ENCODE peak calls at places on chromosomes 13 and 19, in four cellular contexts. One of them, this sample, is unnamed.
A peak's percentile ranks its signal among the peaks of the same experiment; 100 is the strongest.

GRCh38 chr13:105937451-105937850 is 598.0 kb downstream of the EFNB2 start:
- DNase-seq in activated T-cell treated with anti-CD3 and anti-CD28 coated beads for 24 hours: no peak
- DNase-seq in smooth muscle cell of the brain vasculature: no peak
- DNase-seq in fibroblast of lung: no peak
- DNase-seq in this sample: no peak

GRCh38 chr13:94987869-94988268 is 275.5 kb upstream of the SOX21 start:
- DNase-seq in activated T-cell treated with anti-CD3 and anti-CD28 coated beads for 24 hours: no peak
- DNase-seq in smooth muscle cell of the brain vasculature: no peak
- DNase-seq in fibroblast of lung: no peak
- DNase-seq in this sample: no peak

GRCh38 chr13:65926750-65927171 is 1303.4 kb downstream of the PCDH9 start:
- DNase-seq in activated T-cell treated with anti-CD3 and anti-CD28 coated beads for 24 hours: no peak
- DNase-seq in smooth muscle cell of the brain vasculature: no peak
- DNase-seq in fibroblast of lung: no peak
- DNase-seq in this sample: peak; percentile 12

GRCh38 chr13:90838561-90838960 is 508.9 kb upstream of the MIR17HG start:
- DNase-seq in activated T-cell treated with anti-CD3 and anti-CD28 coated beads for 24 hours: no peak
- DNase-seq in smooth muscle cell of the brain vasculature: no peak
- DNase-seq in fibroblast of lung: no peak
- DNase-seq in this sample: no peak

GRCh38 chr19:47633996-47634395 is 25.1 kb downstream of the BICRA start:
- DNase-seq in activated T-cell treated with anti-CD3 and anti-CD28 coated beads for 24 hours: no peak
- DNase-seq in smooth muscle cell of the brain vasculature: no peak
- DNase-seq in fibroblast of lung: no peak
- DNase-seq in this sample: no peak

GRCh38 chr13:20525601-20526544 is at the start of gene CRYL1:
- DNase-seq in activated T-cell treated with anti-CD3 and anti-CD28 coated beads for 24 hours: peak; percentile 64
- DNase-seq in smooth muscle cell of the brain vasculature: no peak
- DNase-seq in fibroblast of lung: peak; percentile 52
- DNase-seq in this sample: peak; percentile 59

GRCh38 chr13:69291292-69291906 is 816.2 kb upstream of the ATXN8OS start:
- DNase-seq in activated T-cell treated with anti-CD3 and anti-CD28 coated beads for 24 hours: no peak
- DNase-seq in smooth muscle cell of the brain vasculature: no peak
- DNase-seq in fibroblast of lung: no peak
- DNase-seq in this sample: no peak

GRCh38 chr19:7627166-7627565 is 2.2 kb downstream of the XAB2 start:
- DNase-seq in activated T-cell treated with anti-CD3 and anti-CD28 coated beads for 24 hours: no peak
- DNase-seq in smooth muscle cell of the brain vasculature: no peak
- DNase-seq in fibroblast of lung: no peak
- DNase-seq in this sample: no peak

GRCh38 chr19:29630661-29631060 is 24.6 kb downstream of the POP4 start:
- DNase-seq in activated T-cell treated with anti-CD3 and anti-CD28 coated beads for 24 hours: no peak
- DNase-seq in smooth muscle cell of the brain vasculature: no peak
- DNase-seq in fibroblast of lung: no peak
- DNase-seq in this sample: no peak

GRCh38 chr19:5891938-5892771 is 11.4 kb downstream of the NDUFA11 start:
- DNase-seq in activated T-cell treated with anti-CD3 and anti-CD28 coated beads for 24 hours: no peak
- DNase-seq in smooth muscle cell of the brain vasculature: no peak
- DNase-seq in fibroblast of lung: peak; percentile 41
- DNase-seq in this sample: no peak

GRCh38 chr13:22757530-22758120 is 423.2 kb upstream of the SGCG start:
- DNase-seq in activated T-cell treated with anti-CD3 and anti-CD28 coated beads for 24 hours: no peak
- DNase-seq in smooth muscle cell of the brain vasculature: no peak
- DNase-seq in fibroblast of lung: peak; percentile 56
- DNase-seq in this sample: no peak

GRCh38 chr13:37869506-37869755 is 141 bp downstream of the TRPC4 start:
- DNase-seq in activated T-cell treated with anti-CD3 and anti-CD28 coated beads for 24 hours: no peak
- DNase-seq in smooth muscle cell of the brain vasculature: no peak
- DNase-seq in fibroblast of lung: no peak
- DNase-seq in this sample: no peak

GRCh38 chr13:74134777-74135305 is 637 bp upstream of the KLF12 start:
- DNase-seq in activated T-cell treated with anti-CD3 and anti-CD28 coated beads for 24 hours: peak; percentile 63
- DNase-seq in smooth muscle cell of the brain vasculature: no peak
- DNase-seq in fibroblast of lung: no peak
- DNase-seq in this sample: no peak

GRCh38 chr19:33674575-33675367 is 53.0 kb downstream of the CHST8 start:
- DNase-seq in activated T-cell treated with anti-CD3 and anti-CD28 coated beads for 24 hours: no peak
- DNase-seq in smooth muscle cell of the brain vasculature: no peak
- DNase-seq in fibroblast of lung: no peak
- DNase-seq in this sample: no peak

GRCh38 chr13:89650226-89650625 is 1697.3 kb upstream of the MIR17HG start:
- DNase-seq in activated T-cell treated with anti-CD3 and anti-CD28 coated beads for 24 hours: no peak
- DNase-seq in smooth muscle cell of the brain vasculature: no peak
- DNase-seq in fibroblast of lung: no peak
- DNase-seq in this sample: no peak

GRCh38 chr19:35090160-35090794 is 25.3 kb upstream of the FXYD3 start:
- DNase-seq in activated T-cell treated with anti-CD3 and anti-CD28 coated beads for 24 hours: peak; percentile 26
- DNase-seq in smooth muscle cell of the brain vasculature: no peak
- DNase-seq in fibroblast of lung: peak; percentile 69
- DNase-seq in this sample: no peak

GRCh38 chr19:1087813-1088418 is 7.3 kb downstream of the POLR2E start:
- DNase-seq in activated T-cell treated with anti-CD3 and anti-CD28 coated beads for 24 hours: no peak
- DNase-seq in smooth muscle cell of the brain vasculature: no peak
- DNase-seq in fibroblast of lung: no peak
- DNase-seq in this sample: no peak

GRCh38 chr19:55622242-55622969 is 2.0 kb downstream of the ZNF784 start:
- DNase-seq in activated T-cell treated with anti-CD3 and anti-CD28 coated beads for 24 hours: no peak
- DNase-seq in smooth muscle cell of the brain vasculature: no peak
- DNase-seq in fibroblast of lung: no peak
- DNase-seq in this sample: no peak

GRCh38 chr13:106534844-106535551 is 464 bp downstream of the EFNB2 start:
- DNase-seq in activated T-cell treated with anti-CD3 and anti-CD28 coated beads for 24 hours: no peak
- DNase-seq in smooth muscle cell of the brain vasculature: no peak
- DNase-seq in fibroblast of lung: peak; percentile 42
- DNase-seq in this sample: no peak

GRCh38 chr13:97224544-97225324 is 2.6 kb downstream of the MBNL2 start:
- DNase-seq in activated T-cell treated with anti-CD3 and anti-CD28 coated beads for 24 hours: no peak
- DNase-seq in smooth muscle cell of the brain vasculature: no peak
- DNase-seq in fibroblast of lung: peak; percentile 64
- DNase-seq in this sample: no peak

GRCh38 chr19:29531458-29532025 is 5.7 kb downstream of the VSTM2B start:
- DNase-seq in activated T-cell treated with anti-CD3 and anti-CD28 coated beads for 24 hours: no peak
- DNase-seq in smooth muscle cell of the brain vasculature: no peak
- DNase-seq in fibroblast of lung: no peak
- DNase-seq in this sample: no peak

GRCh38 chr19:6489278-6490061 is 7.9 kb upstream of the DENND1C start:
- DNase-seq in activated T-cell treated with anti-CD3 and anti-CD28 coated beads for 24 hours: no peak
- DNase-seq in smooth muscle cell of the brain vasculature: no peak
- DNase-seq in fibroblast of lung: no peak
- DNase-seq in this sample: no peak

GRCh38 chr13:23671902-23672301 is 101.7 kb downstream of the TNFRSF19 start:
- DNase-seq in activated T-cell treated with anti-CD3 and anti-CD28 coated beads for 24 hours: no peak
- DNase-seq in smooth muscle cell of the brain vasculature: no peak
- DNase-seq in fibroblast of lung: peak; percentile 93
- DNase-seq in this sample: no peak

GRCh38 chr13:99356216-99357089 is 49.3 kb upstream of the GPR183 start:
- DNase-seq in activated T-cell treated with anti-CD3 and anti-CD28 coated beads for 24 hours: no peak
- DNase-seq in smooth muscle cell of the brain vasculature: peak; percentile 77
- DNase-seq in fibroblast of lung: peak; percentile 87
- DNase-seq in this sample: no peak

GRCh38 chr13:106566682-106567420 is 1.1 kb downstream of the ARGLU1 start:
- DNase-seq in activated T-cell treated with anti-CD3 and anti-CD28 coated beads for 24 hours: peak; percentile 20
- DNase-seq in smooth muscle cell of the brain vasculature: no peak
- DNase-seq in fibroblast of lung: peak; percentile 64
- DNase-seq in this sample: no peak

GRCh38 chr13:31168736-31169135 is 7.0 kb upstream of the HSPH1 start:
- DNase-seq in activated T-cell treated with anti-CD3 and anti-CD28 coated beads for 24 hours: no peak
- DNase-seq in smooth muscle cell of the brain vasculature: no peak
- DNase-seq in fibroblast of lung: no peak
- DNase-seq in this sample: no peak

GRCh38 chr19:35039881-35040456 is 1.6 kb upstream of the HPN start:
- DNase-seq in activated T-cell treated with anti-CD3 and anti-CD28 coated beads for 24 hours: no peak
- DNase-seq in smooth muscle cell of the brain vasculature: no peak
- DNase-seq in fibroblast of lung: no peak
- DNase-seq in this sample: no peak

GRCh38 chr19:53927745-53928144 is 18.7 kb downstream of the CACNG7 start:
- DNase-seq in activated T-cell treated with anti-CD3 and anti-CD28 coated beads for 24 hours: no peak
- DNase-seq in smooth muscle cell of the brain vasculature: peak; percentile 26
- DNase-seq in fibroblast of lung: peak; percentile 62
- DNase-seq in this sample: no peak

GRCh38 chr13:95573226-95573625 is 20.7 kb downstream of the CLDN10 start:
- DNase-seq in activated T-cell treated with anti-CD3 and anti-CD28 coated beads for 24 hours: no peak
- DNase-seq in smooth muscle cell of the brain vasculature: no peak
- DNase-seq in fibroblast of lung: peak; percentile 15
- DNase-seq in this sample: no peak

This sample was measured in HL-60.